ENCODE peak calls at places on chromosomes 4 and X, in seven cellular contexts. B is NCI-H2171, Q is posterior cingulate gyrus, P is G401, I is ACHN, E is IMR-90, T is occipital lobe. G is an unnamed sample.

GRCh38 chrX:41785685-41786084 is 61.7 kb downstream of the GPR82 start:
- DNase-seq in I (no peak), E (peak), B (no peak), P (no peak), T (no peak), Q (no peak), G (no peak)

GRCh38 chr4:140095694-140096482 is 58.1 kb downstream of the MAML3 start:
- DNase-seq in I (no peak), T (no peak), B (no peak), Q (peak), P (no peak), E (peak), G (peak)

GRCh38 chr4:15130441-15130840 is 128.2 kb downstream of the CPEB2 start:
- DNase-seq in B (no peak), P (peak), E (no peak), Q (no peak), T (peak), I (no peak), G (no peak)

GRCh38 chr4:170226288-170226687 is 136.5 kb upstream of the AADAT start:
- DNase-seq in E (no peak), T (no peak), P (no peak), B (no peak), I (no peak), Q (no peak), G (no peak)

GRCh38 chr4:58807843-58808605 is 1697.8 kb upstream of the IGFBP7 start:
- DNase-seq in P (no peak), I (peak), Q (no peak), E (no peak), T (no peak), B (no peak), G (no peak)

GRCh38 chrX:49059209-49060191 is 701 bp downstream of the CCDC120 start:
- DNase-seq in I (peak), B (no peak), T (no peak), Q (no peak), P (no peak), E (no peak), G (no peak)

GRCh38 chr4:56310401-56310800 is 76.9 kb downstream of the AASDH start:
- DNase-seq in P (no peak), E (no peak), B (no peak), I (no peak), T (no peak), Q (no peak), G (no peak)

GRCh38 chrX:126165721-126166401 is at the start of gene DCAF12L2:
- DNase-seq in E (no peak), Q (no peak), T (peak), B (no peak), P (peak), I (no peak), G (no peak)

GRCh38 chr4:51895158-51895557 is 52.2 kb downstream of the DCUN1D4 start:
- DNase-seq in B (no peak), I (no peak), E (no peak), P (no peak), T (no peak), Q (no peak), G (no peak)

GRCh38 chr4:56757270-56757746 is 64.2 kb downstream of the SPINK2 start:
- DNase-seq in Q (no peak), I (peak), B (no peak), T (no peak), P (no peak), E (peak), G (no peak)

GRCh38 chrX:123263246-123263757 is 79.2 kb downstream of the GRIA3 start:
- DNase-seq in E (no peak), B (no peak), P (no peak), I (no peak), T (no peak), Q (no peak), G (no peak)

GRCh38 chr4:142265536-142265935 is 580.6 kb downstream of the INPP4B start:
- DNase-seq in P (no peak), B (no peak), Q (no peak), I (no peak), T (no peak), E (peak), G (no peak)

GRCh38 chrX:134375691-134376090 is 84.3 kb upstream of the HPRT1 start:
- DNase-seq in E (no peak), I (no peak), Q (no peak), B (no peak), T (no peak), P (no peak), G (no peak)

GRCh38 chr4:174521800-174522182 is 497 bp downstream of the HPGD start:
- DNase-seq in Q (no peak), P (no peak), E (no peak), T (no peak), B (no peak), I (peak), G (no peak)

GRCh38 chrX:12753366-12753765 is 37.8 kb upstream of the PRPS2 start:
- DNase-seq in T (no peak), I (no peak), E (no peak), P (no peak), B (no peak), Q (no peak), G (no peak)

GRCh38 chr4:8340721-8341680 is 71.4 kb downstream of the HTRA3 start:
- DNase-seq in Q (peak), E (no peak), I (no peak), B (no peak), P (peak), T (peak), G (no peak)

GRCh38 chr4:19580090-19580489 is 671.6 kb upstream of the SLIT2 start:
- DNase-seq in I (no peak), E (peak), P (no peak), Q (no peak), B (no peak), T (no peak), G (no peak)

GRCh38 chr4:18020145-18020670 is 1.3 kb downstream of the LCORL start:
- DNase-seq in B (no peak), Q (peak), T (no peak), I (peak), E (peak), P (peak), G (no peak)

GRCh38 chrX:20265726-20266681 is 705 bp downstream of the RPS6KA3 start:
- DNase-seq in T (no peak), I (peak), Q (no peak), B (no peak), P (peak), E (peak), G (peak)

GRCh38 chr4:82810171-82810570 is 11.6 kb upstream of the SCD5 start:
- DNase-seq in Q (no peak), I (peak), P (no peak), T (no peak), E (no peak), B (no peak), G (no peak)

GRCh38 chr4:82219346-82219745 is 154.4 kb downstream of the HNRNPD start:
- DNase-seq in T (no peak), B (no peak), P (no peak), E (no peak), I (no peak), Q (no peak), G (no peak)

GRCh38 chr4:112448211-112448745 is 67.7 kb downstream of the NEUROG2 start:
- DNase-seq in Q (no peak), I (no peak), T (no peak), P (no peak), E (peak), B (no peak), G (no peak)

GRCh38 chrX:23742174-23742692 is 843 bp downstream of the ACOT9 start:
- DNase-seq in Q (no peak), B (no peak), E (peak), P (peak), I (peak), T (no peak), G (no peak)

GRCh38 chr4:52250124-52250523 is 199.0 kb downstream of the SPATA18 start:
- DNase-seq in B (peak), E (no peak), I (no peak), T (no peak), P (no peak), Q (no peak), G (no peak)

GRCh38 chrX:133444952-133445831 is 29.9 kb upstream of the GPC4 start:
- DNase-seq in Q (no peak), P (peak), I (peak), T (no peak), B (peak), E (no peak), G (no peak)

GRCh38 chrX:104156630-104157529 is at the start of gene SLC25A53:
- DNase-seq in I (peak), P (peak), T (peak), E (peak), Q (peak), B (peak), G (peak)

GRCh38 chr4:8010618-8011017 is 71.0 kb upstream of the AFAP1 start:
- DNase-seq in Q (peak), E (peak), T (peak), B (peak), I (no peak), P (peak), G (no peak)

GRCh38 chrX:16022580-16023170 is 100.7 kb upstream of the GRPR start:
- DNase-seq in B (no peak), I (peak), P (no peak), T (no peak), Q (no peak), E (peak), G (no peak)

GRCh38 chr4:121278811-121279368 is 101.9 kb downstream of the QRFPR start:
- DNase-seq in T (no peak), I (no peak), B (no peak), E (peak), Q (no peak), P (no peak), G (no peak)

GRCh38 chr4:60865238-60865637 is 334.9 kb upstream of the ADGRL3 start:
- DNase-seq in B (no peak), Q (peak), T (peak), P (no peak), I (no peak), E (no peak), G (no peak)

GRCh38 chr4:93132631-93133030 is 695.9 kb upstream of the ATOH1 start:
- DNase-seq in B (no peak), E (no peak), P (no peak), I (no peak), T (no peak), Q (no peak), G (no peak)

GRCh38 chrX:38811515-38812239 is 10.4 kb downstream of the MID1IP1 start:
- DNase-seq in I (no peak), Q (no peak), E (no peak), P (no peak), T (no peak), B (no peak), G (no peak)

GRCh38 chr4:589219-589963 is 13.3 kb upstream of the TMEM271 start:
- DNase-seq in E (no peak), B (no peak), T (no peak), Q (no peak), P (no peak), I (no peak), G (no peak)

GRCh38 chrX:20378291-20378920 is 111.7 kb upstream of the RPS6KA3 start:
- DNase-seq in Q (no peak), E (peak), T (no peak), B (no peak), I (no peak), P (no peak), G (no peak)

GRCh38 chr4:163515198-163515597 is 20.7 kb downstream of the TMA16 start:
- DNase-seq in P (no peak), E (no peak), T (no peak), I (no peak), Q (no peak), B (no peak), G (no peak)

GRCh38 chr4:171279131-171279530 is 534.1 kb upstream of the GALNTL6 start:
- DNase-seq in Q (no peak), B (no peak), I (no peak), T (no peak), P (no peak), E (no peak), G (no peak)

GRCh38 chr4:145178740-145179139 is 1.6 kb downstream of the OTUD4 start:
- DNase-seq in Q (no peak), E (no peak), B (no peak), P (no peak), I (peak), T (no peak), G (no peak)

GRCh38 chr4:187276786-187277408 is 553.2 kb upstream of the FAT1 start:
- DNase-seq in T (no peak), P (no peak), E (peak), B (no peak), I (no peak), Q (no peak), G (no peak)

GRCh38 chrX:574830-575229 is 55.8 kb upstream of the SHOX start:
- DNase-seq in T (no peak), P (no peak), B (no peak), I (no peak), E (no peak), Q (no peak), G (no peak)